ENCODE peak calls at places on chromosomes 3 and 15, in four cellular contexts. A, E, T and M are unnamed samples.

GRCh38 chr3:32177702-32178198 is 60.7 kb upstream of the CMTM8 start:
- DNase-seq in T (no peak), A (no peak), E (peak; percentile 76), M (peak; percentile 49)

GRCh38 chr15:52078876-52079700 is 33.5 kb downstream of the BCL2L10 start:
- DNase-seq in A (peak; percentile 51), T (no peak), E (peak; percentile 72), M (peak; percentile 71)

GRCh38 chr3:106425021-106425420 is 556.2 kb upstream of the CBLB start:
- DNase-seq in A (no peak), T (no peak), E (no peak), M (no peak)

GRCh38 chr15:75314552-75315290 is 21.1 kb upstream of the COMMD4 start:
- DNase-seq in A (no peak), E (no peak), T (no peak), M (no peak)

GRCh38 chr3:15936347-15936746 is 138.6 kb upstream of the ANKRD28 start:
- DNase-seq in A (no peak), T (no peak), E (no peak), M (no peak)

GRCh38 chr3:132038198-132038825 is 3.5 kb upstream of the CPNE4 start:
- DNase-seq in T (no peak), A (no peak), E (no peak), M (peak; percentile 52)

GRCh38 chr15:29822685-29823459 is 604 bp upstream of the TJP1 start:
- DNase-seq in T (no peak), E (no peak), A (no peak), M (no peak)

GRCh38 chr15:48974865-48975264 is 11.1 kb upstream of the SHC4 start:
- DNase-seq in A (no peak), E (peak; percentile 32), T (no peak), M (peak; percentile 54)

GRCh38 chr15:88624156-88624970 is 3.2 kb downstream of the AEN start:
- DNase-seq in E (no peak), T (no peak), A (no peak), M (peak; percentile 56)

GRCh38 chr15:100696452-100696851 is 94.1 kb downstream of the ASB7 start:
- DNase-seq in E (no peak), A (no peak), T (no peak), M (no peak)

GRCh38 chr3:45995370-45996192 is at the start of gene FYCO1:
- DNase-seq in A (peak; percentile 65), T (peak; percentile 59), E (peak; percentile 98), M (peak; percentile 97)

GRCh38 chr3:173747427-173747826 is 349.9 kb downstream of the NLGN1 start:
- DNase-seq in A (no peak), T (no peak), E (no peak), M (no peak)

GRCh38 chr15:45402955-45403892 is 24.9 kb upstream of the GATM start:
- DNase-seq in A (no peak), T (no peak), E (peak; percentile 47), M (peak; percentile 70)

GRCh38 chr3:45218578-45219390 is 7.3 kb downstream of the TMEM158 start:
- DNase-seq in T (no peak), A (no peak), E (no peak), M (no peak)

GRCh38 chr3:52798978-52799476 is 4.4 kb downstream of the ITIH3 start:
- DNase-seq in A (peak; percentile 44), E (peak; percentile 66), T (no peak), M (peak; percentile 59)

GRCh38 chr3:142165194-142165593 is 15.8 kb upstream of the TFDP2 start:
- DNase-seq in E (no peak), A (no peak), T (no peak), M (no peak)

GRCh38 chr15:68829068-68829467 is 8.4 kb upstream of the ANP32A start:
- DNase-seq in E (no peak), T (no peak), A (no peak), M (no peak)
- TF ChIP-seq NRF1 in E (no peak), T (no peak), A (no peak), M (no peak)

DNA sequence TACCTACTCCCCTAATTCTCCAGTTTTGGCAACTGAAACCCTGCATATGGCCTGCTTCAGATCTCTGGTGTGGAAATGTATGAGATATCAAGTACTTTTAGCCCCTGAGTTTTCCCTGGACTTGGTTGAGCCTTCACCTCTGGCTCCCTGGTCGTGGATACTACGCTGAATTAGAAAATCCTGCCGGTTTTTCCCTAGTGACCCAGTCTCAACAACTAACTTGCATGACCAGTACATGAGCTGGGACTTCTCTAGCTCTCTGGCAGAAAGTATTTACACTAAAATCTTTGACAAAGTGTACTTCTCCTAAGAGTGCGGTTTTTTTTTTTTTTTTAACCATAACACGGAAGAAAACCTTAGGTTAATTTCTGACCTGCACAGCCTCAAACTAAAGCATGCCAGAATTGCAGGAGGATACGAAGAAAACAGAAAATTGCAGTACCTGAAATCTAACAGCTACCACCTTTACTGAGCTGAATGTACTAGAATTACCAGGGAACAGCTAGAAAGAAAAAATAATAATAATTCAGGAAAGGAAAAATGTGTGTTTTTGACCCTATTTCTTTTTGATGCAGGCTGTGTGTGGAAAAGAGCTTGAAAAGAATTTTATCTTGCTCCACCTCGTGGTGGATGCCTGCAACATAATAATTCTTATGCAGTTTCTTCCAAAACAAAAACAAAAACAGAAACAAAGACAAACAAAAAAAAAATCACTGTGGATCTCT is 165.6 kb downstream of the GMNC start:
- DNase-seq in E (no peak), A (no peak), T (no peak), M (no peak)
- TF ChIP-seq NRF1 in E (no peak), A (no peak), T (no peak), M (no peak)

GRCh38 chr3:4887177-4887576 is 92.1 kb upstream of the BHLHE40 start:
- DNase-seq in E (no peak), T (no peak), A (no peak), M (no peak)
- TF ChIP-seq NRF1 in E (no peak), T (no peak), A (no peak), M (no peak)

GRCh38 chr3:12288466-12289129 is at the start of gene PPARG:
- DNase-seq in T (no peak), E (no peak), A (no peak), M (peak; percentile 73)

GRCh38 chr3:12289562-12289961 is 692 bp downstream of the PPARG start:
- DNase-seq in E (no peak), T (no peak), A (no peak), M (no peak)

GRCh38 chr3:12286927-12287726 is 1.7 kb upstream of the PPARG start:
- DNase-seq in A (no peak), T (no peak), E (no peak), M (peak; percentile 54)

GRCh38 chr3:12286504-12286903 is 2.4 kb upstream of the PPARG start:
- DNase-seq in A (no peak), T (no peak), E (no peak), M (no peak)

GRCh38 chr3:12287727-12288465 is 974 bp upstream of the PPARG start:
- DNase-seq in E (no peak), T (no peak), A (no peak), M (peak; percentile 77)
- TF ChIP-seq NRF1 in E (no peak), T (no peak), A (no peak), M (no peak)

GRCh38 chr15:96887730-96888129 is 557.2 kb downstream of the NR2F2 start:
- DNase-seq in E (no peak), A (no peak), T (no peak), M (no peak)

GRCh38 chr15:96894669-96895068 is 564.2 kb downstream of the NR2F2 start:
- DNase-seq in E (no peak), A (no peak), T (no peak), M (no peak)

GRCh38 chr15:96893159-96893906 is 562.8 kb downstream of the NR2F2 start:
- DNase-seq in A (no peak), T (no peak), E (no peak), M (no peak)

GRCh38 chr15:96888764-96889163 is 558.3 kb downstream of the NR2F2 start:
- DNase-seq in E (no peak), A (no peak), T (no peak), M (no peak)

GRCh38 chr15:96889734-96890480 is 559.4 kb downstream of the NR2F2 start:
- DNase-seq in A (no peak), T (no peak), E (no peak), M (no peak)
- TF ChIP-seq NRF1 in A (no peak), T (no peak), E (no peak), M (no peak)